ENCODE peak calls at places on chromosomes 7 and 10, in six cellular contexts. S is iris pigment epithelial cell, J is AG04449, G is colonic mucosa, H is NCI-H1105 treated with DMSO at 0.1 percent for 48 hours, T is MV-4-11. C is an unnamed sample.

GRCh38 chr7:117025891-117026290 is 72.6 kb downstream of the ST7 start:
- DNase-seq in G (no peak), H (no peak), S (no peak), J (no peak), T (no peak), C (no peak)

GRCh38 chr7:26083113-26083512 is 68.9 kb upstream of the NFE2L3 start:
- DNase-seq in T (no peak), H (no peak), S (peak), J (no peak), G (no peak), C (no peak)

GRCh38 chr7:786472-787255 is 45.6 kb upstream of the SUN1 start:
- DNase-seq in J (no peak), G (peak), H (peak), S (peak), T (peak), C (peak)

GRCh38 chr10:118958984-118959916 is 70.3 kb upstream of the NANOS1 start:
- DNase-seq in G (no peak), S (peak), T (peak), H (no peak), J (peak), C (no peak)

GRCh38 chr10:123270221-123270620 is 116.0 kb downstream of the BUB3 start:
- DNase-seq in H (no peak), G (no peak), S (peak), J (peak), T (peak), C (no peak)

GRCh38 chr7:74061840-74062539 is 21.6 kb upstream of the LIMK1 start:
- DNase-seq in S (peak), T (peak), H (no peak), G (peak), J (no peak), C (no peak)

GRCh38 chr7:14836571-14837189 is 65.9 kb downstream of the DGKB start:
- DNase-seq in T (no peak), H (peak), S (peak), J (no peak), G (no peak), C (peak)

GRCh38 chr10:34808789-34809745 is 6.0 kb downstream of the PARD3 start:
- DNase-seq in J (no peak), T (no peak), G (peak), S (peak), H (peak), C (peak)

GRCh38 chr7:44386139-44386913 is 60.9 kb upstream of the CAMK2B start:
- DNase-seq in T (no peak), H (no peak), G (peak), J (no peak), S (peak), C (no peak)

GRCh38 chr10:113958631-113959382 is 84.9 kb upstream of the ADRB1 start:
- DNase-seq in G (peak), H (no peak), S (peak), J (peak), T (peak), C (no peak)

GRCh38 chr10:56596257-56596656 is 235.2 kb upstream of the ZWINT start:
- DNase-seq in S (no peak), H (no peak), T (no peak), J (no peak), G (no peak), C (no peak)

GRCh38 chr7:94907026-94907419 is 371 bp upstream of the PPP1R9A start:
- DNase-seq in J (no peak), H (no peak), G (no peak), T (no peak), S (no peak), C (no peak)

GRCh38 chr7:33946094-33946699 is 40.9 kb downstream of the BMPER start:
- DNase-seq in T (no peak), H (no peak), S (no peak), G (no peak), J (no peak), C (no peak)

GRCh38 chr7:117012284-117013174 is 59.2 kb downstream of the ST7 start:
- DNase-seq in J (no peak), S (peak), H (peak), T (peak), G (no peak), C (peak)

GRCh38 chr10:132696728-132697567 is 89.0 kb downstream of the NKX6-2 start:
- DNase-seq in H (no peak), S (no peak), T (no peak), G (no peak), J (no peak), C (no peak)

GRCh38 chr10:118259288-118259906 is 82.7 kb downstream of the FAM204A start:
- DNase-seq in T (peak), H (peak), G (peak), J (no peak), S (peak), C (no peak)

GRCh38 chr7:50304911-50305621 is 550 bp downstream of the IKZF1 start:
- DNase-seq in G (no peak), T (peak), S (no peak), J (no peak), H (no peak), C (no peak)

GRCh38 chr10:99859585-99859984 is 77.1 kb downstream of the ABCC2 start:
- DNase-seq in T (no peak), J (no peak), H (no peak), S (no peak), G (no peak), C (no peak)

GRCh38 chr10:105950410-105950809 is 1214.1 kb downstream of the SORCS1 start:
- DNase-seq in J (no peak), G (peak), T (peak), S (peak), H (peak), C (peak)

GRCh38 chr10:124741281-124741921 is 2.8 kb downstream of the FAM53B start:
- DNase-seq in G (peak), T (peak), J (no peak), H (peak), S (peak), C (peak)

GRCh38 chr7:125661006-125661405 is 731.4 kb upstream of the POT1 start:
- DNase-seq in G (no peak), S (no peak), T (no peak), J (no peak), H (no peak), C (no peak)

GRCh38 chr7:151078233-151079040 is 2.2 kb downstream of the FASTK start:
- DNase-seq in H (no peak), G (no peak), S (no peak), T (no peak), J (no peak), C (no peak)

GRCh38 chr7:153529100-153529499 is 523.1 kb upstream of the DPP6 start:
- DNase-seq in H (no peak), T (no peak), S (no peak), J (no peak), G (no peak), C (no peak)

GRCh38 chr7:33421384-33421783 is 292.0 kb downstream of the BBS9 start:
- DNase-seq in T (no peak), H (peak), J (peak), S (no peak), G (no peak), C (no peak)

GRCh38 chr10:105197960-105198359 is 556.9 kb downstream of the SORCS3 start:
- DNase-seq in J (no peak), T (no peak), H (no peak), S (no peak), G (no peak), C (no peak)

GRCh38 chr10:4883079-4883739 is 57.2 kb downstream of the AKR1E2 start:
- DNase-seq in T (no peak), G (no peak), J (no peak), H (no peak), S (peak), C (no peak)

C was measured in NCI-H446 treated with DMSO at 0.1 percent for 48 hours.